ENCODE peak calls at places on chromosomes 5 and 9, in five cellular contexts. One of them, this sample, is unnamed.

GRCh38 chr9:114551750-114552685 is 35.6 kb upstream of the ATP6V1G1 start:
- ATAC-seq in upper lobe of left lung: peak; percentile 63
- ATAC-seq in K562: peak; percentile 99
- ATAC-seq in GM12878: peak; percentile 50
- ATAC-seq in HepG2: peak; percentile 92
- ATAC-seq in this sample: peak; percentile 87

GRCh38 chr5:115435065-115435775 is 109.4 kb downstream of the FEM1C start:
- ATAC-seq in upper lobe of left lung: no peak
- ATAC-seq in K562: no peak
- ATAC-seq in GM12878: no peak
- ATAC-seq in HepG2: no peak
- ATAC-seq in this sample: no peak

GRCh38 chr9:105063665-105064247 is 135.8 kb upstream of the ABCA1 start:
- ATAC-seq in upper lobe of left lung: peak; percentile 42
- ATAC-seq in K562: no peak
- ATAC-seq in GM12878: peak; percentile 57
- ATAC-seq in HepG2: peak; percentile 10
- ATAC-seq in this sample: peak; percentile 57

GRCh38 chr5:145531038-145531734 is 304.0 kb downstream of the PRELID2 start:
- ATAC-seq in upper lobe of left lung: no peak
- ATAC-seq in K562: no peak
- ATAC-seq in GM12878: no peak
- ATAC-seq in HepG2: no peak
- ATAC-seq in this sample: no peak

GRCh38 chr5:9452181-9452580 is 93.7 kb downstream of the SEMA5A start:
- ATAC-seq in upper lobe of left lung: no peak
- ATAC-seq in K562: no peak
- ATAC-seq in GM12878: no peak
- ATAC-seq in HepG2: no peak
- ATAC-seq in this sample: no peak

GRCh38 chr5:115450741-115451140 is 93.8 kb downstream of the FEM1C start:
- ATAC-seq in upper lobe of left lung: peak; percentile 56
- ATAC-seq in K562: no peak
- ATAC-seq in GM12878: peak; percentile 83
- ATAC-seq in HepG2: no peak
- ATAC-seq in this sample: no peak

GRCh38 chr5:151110992-151111391 is 30.2 kb upstream of the TNIP1 start:
- ATAC-seq in upper lobe of left lung: no peak
- ATAC-seq in K562: no peak
- ATAC-seq in GM12878: no peak
- ATAC-seq in HepG2: no peak
- ATAC-seq in this sample: no peak

GRCh38 chr5:113546711-113547159 is 33.2 kb downstream of the YTHDC2 start:
- ATAC-seq in upper lobe of left lung: no peak
- ATAC-seq in K562: no peak
- ATAC-seq in GM12878: peak; percentile 21
- ATAC-seq in HepG2: no peak
- ATAC-seq in this sample: peak; percentile 41

DNA sequence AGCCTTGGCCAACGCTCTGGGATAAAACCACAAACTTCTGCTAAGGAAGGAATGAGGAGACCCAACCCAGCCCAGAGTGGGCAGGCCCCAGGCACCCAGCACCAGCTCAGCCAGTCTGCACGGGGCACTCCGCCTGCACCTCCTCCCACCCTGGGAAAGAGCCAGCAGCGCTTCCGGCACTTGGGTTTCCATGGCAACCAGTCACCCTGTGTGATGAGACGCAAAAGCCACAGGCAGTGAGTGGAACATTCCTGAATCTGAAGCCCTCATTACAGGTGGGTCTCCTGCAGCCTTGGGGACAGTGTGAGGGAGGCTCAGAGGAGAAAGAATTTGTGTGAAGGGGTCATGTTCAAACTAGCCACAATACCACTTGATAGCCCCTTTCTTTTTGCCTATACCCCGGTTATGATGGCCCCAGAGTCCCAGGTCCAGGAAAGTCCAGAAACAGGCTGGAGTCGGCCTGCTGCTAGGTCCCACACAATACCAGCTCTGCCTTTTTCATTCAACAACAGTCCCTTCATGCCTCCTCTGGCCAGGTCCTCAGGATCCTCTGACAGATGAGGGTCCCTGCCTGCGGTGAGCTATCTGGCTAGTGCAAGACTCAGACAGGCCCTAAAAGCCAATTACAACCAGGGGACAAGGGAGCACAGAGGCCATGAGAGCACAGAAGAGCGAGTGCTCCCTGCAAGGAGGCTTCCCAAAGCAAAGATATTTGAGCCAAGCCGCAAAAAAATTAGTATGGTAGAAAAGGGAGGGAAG is 85.0 kb upstream of the ZBTB43 start:
- ATAC-seq in upper lobe of left lung: peak; percentile 89
- ATAC-seq in K562: no peak
- ATAC-seq in GM12878: peak; percentile 44
- ATAC-seq in HepG2: peak; percentile 40
- ATAC-seq in this sample: peak; percentile 41
- TF ChIP-seq POLR2AphosphoS5 in upper lobe of left lung: no peak
- TF ChIP-seq POLR2AphosphoS5 in K562: no peak
- TF ChIP-seq POLR2AphosphoS5 in GM12878: no peak
- TF ChIP-seq POLR2AphosphoS5 in HepG2: no peak
- TF ChIP-seq POLR2AphosphoS5 in this sample: no peak

DNA sequence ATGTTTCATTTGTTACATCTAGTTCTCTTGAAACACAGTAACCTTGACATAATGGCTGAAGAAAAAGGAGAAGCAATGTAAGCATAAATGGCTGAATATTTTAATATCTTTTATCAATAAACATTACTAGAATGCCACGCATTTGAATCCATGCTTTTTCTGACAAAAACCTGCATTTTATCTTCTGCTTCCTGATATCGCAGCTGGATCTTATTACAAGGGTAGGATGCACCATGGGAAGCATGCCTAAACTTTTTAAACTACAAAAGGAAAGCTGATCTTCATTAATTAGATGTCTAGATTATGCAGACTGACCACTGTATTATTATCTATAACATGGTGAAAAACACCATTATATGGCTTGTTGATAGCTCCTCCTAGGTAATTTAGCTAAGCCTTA is 156.6 kb downstream of the SLF1 start:
- ATAC-seq in upper lobe of left lung: no peak
- ATAC-seq in K562: no peak
- ATAC-seq in GM12878: no peak
- ATAC-seq in HepG2: no peak
- ATAC-seq in this sample: no peak
- TF ChIP-seq EP300 in upper lobe of left lung: no peak
- TF ChIP-seq EP300 in K562: no peak
- TF ChIP-seq EP300 in GM12878: no peak
- TF ChIP-seq EP300 in HepG2: no peak
- TF ChIP-seq EP300 in this sample: no peak

GRCh38 chr9:121324316-121324715 is 45.7 kb downstream of the STOM start:
- ATAC-seq in upper lobe of left lung: no peak
- ATAC-seq in K562: no peak
- ATAC-seq in GM12878: peak; percentile 61
- ATAC-seq in HepG2: no peak
- ATAC-seq in this sample: no peak

GRCh38 chr9:121321039-121321503 is 49.0 kb downstream of the STOM start:
- ATAC-seq in upper lobe of left lung: no peak
- ATAC-seq in K562: no peak
- ATAC-seq in GM12878: no peak
- ATAC-seq in HepG2: no peak
- ATAC-seq in this sample: no peak

GRCh38 chr9:121322737-121323448 is 47.2 kb downstream of the STOM start:
- ATAC-seq in upper lobe of left lung: no peak
- ATAC-seq in K562: no peak
- ATAC-seq in GM12878: no peak
- ATAC-seq in HepG2: no peak
- ATAC-seq in this sample: no peak

GRCh38 chr9:121323449-121324151 is 46.5 kb downstream of the STOM start:
- ATAC-seq in upper lobe of left lung: no peak
- ATAC-seq in K562: no peak
- ATAC-seq in GM12878: no peak
- ATAC-seq in HepG2: no peak
- ATAC-seq in this sample: no peak

DNA sequence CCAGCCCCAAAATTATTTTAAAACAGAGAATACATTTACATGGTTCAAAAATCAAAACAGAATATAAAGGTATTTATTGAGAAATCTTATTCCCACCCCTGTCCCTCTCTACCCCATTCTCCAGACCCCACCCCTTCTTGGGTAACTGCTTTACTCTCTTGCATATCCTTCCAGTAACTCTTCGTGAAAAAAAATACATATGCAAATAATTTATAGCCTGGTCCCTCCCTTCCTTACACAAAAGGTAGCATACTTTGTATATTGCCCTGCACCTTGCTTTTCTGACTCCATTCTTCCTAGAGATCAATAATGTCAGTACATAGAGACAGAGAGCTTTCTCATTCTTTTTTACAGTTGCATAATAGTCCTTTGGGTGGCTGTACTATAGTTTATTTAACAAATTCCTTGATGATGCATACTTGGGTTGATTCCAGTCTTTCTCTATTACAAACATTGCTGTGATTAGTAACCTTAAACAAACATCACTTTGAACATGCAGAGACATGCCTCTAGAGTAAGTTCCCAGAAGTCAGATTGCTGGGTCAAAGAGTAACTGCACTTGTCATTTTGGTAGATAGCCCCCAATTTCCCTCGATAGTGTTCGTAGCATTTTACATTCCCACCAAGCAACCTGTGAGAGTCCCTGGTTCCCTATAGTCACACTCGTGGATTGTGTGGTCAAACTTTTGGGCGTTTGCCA is 47.9 kb downstream of the STOM start:
- ATAC-seq in upper lobe of left lung: no peak
- ATAC-seq in K562: no peak
- ATAC-seq in GM12878: no peak
- ATAC-seq in HepG2: peak; percentile 79
- ATAC-seq in this sample: peak; percentile 28
- H3K27ac ChIP-seq in upper lobe of left lung: peak overlapping the region; percentile 76
- H3K27ac ChIP-seq in K562: no peak overlapping the region
- H3K27ac ChIP-seq in GM12878: no peak overlapping the region
- H3K27ac ChIP-seq in HepG2: peak overlapping the region; percentile 86
- H3K27ac ChIP-seq in this sample: peak overlapping the region; percentile 98

DNA sequence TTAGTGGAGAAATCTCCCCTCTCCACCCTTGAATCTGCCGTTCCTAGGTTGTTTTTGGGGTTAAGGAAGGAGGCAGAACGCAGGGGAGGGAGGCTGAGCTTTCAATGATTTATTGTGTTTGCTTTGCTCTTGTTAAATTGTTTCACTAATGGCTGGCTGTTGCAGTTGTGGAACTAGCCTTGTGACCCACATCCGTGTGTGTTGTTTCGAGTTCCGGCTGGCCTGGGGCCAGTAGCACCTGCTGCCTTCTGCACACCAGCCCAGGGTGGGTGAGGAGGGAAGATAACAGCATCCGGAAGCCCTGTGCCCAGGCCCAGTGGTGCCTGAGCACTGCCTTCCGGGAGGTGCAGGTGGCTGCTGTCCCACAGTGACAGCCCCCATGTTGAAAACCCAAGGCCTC is 3.6 kb downstream of the ERGIC1 start:
- ATAC-seq in upper lobe of left lung: peak; percentile 77
- ATAC-seq in K562: no peak
- ATAC-seq in GM12878: peak; percentile 80
- ATAC-seq in HepG2: no peak
- ATAC-seq in this sample: no peak
- TF ChIP-seq POLR2AphosphoS5 in upper lobe of left lung: no peak
- TF ChIP-seq POLR2AphosphoS5 in K562: no peak
- TF ChIP-seq POLR2AphosphoS5 in GM12878: peak; percentile 69
- TF ChIP-seq POLR2AphosphoS5 in HepG2: no peak
- TF ChIP-seq POLR2AphosphoS5 in this sample: peak; percentile 42

DNA sequence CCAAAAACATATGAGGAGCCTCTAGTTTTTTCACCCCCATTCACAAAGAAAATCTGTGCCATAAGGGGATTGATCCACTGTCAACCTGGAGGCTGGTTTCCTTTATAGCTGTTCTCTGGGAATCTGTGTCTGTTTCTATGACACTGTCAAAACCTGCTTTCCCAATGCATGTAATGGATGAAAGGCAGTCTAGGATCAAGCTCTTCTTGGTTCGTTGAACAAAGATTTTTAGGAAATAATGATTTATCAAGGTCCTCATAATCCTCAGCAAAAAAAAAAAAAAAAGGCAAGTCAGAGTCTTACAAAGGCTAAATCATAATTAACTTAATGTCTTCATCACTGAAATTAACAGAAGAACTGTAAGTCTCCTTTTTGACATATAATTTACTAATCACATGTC is 16.0 kb downstream of the EPB41L4A start:
- ATAC-seq in upper lobe of left lung: no peak
- ATAC-seq in K562: no peak
- ATAC-seq in GM12878: no peak
- ATAC-seq in HepG2: no peak
- ATAC-seq in this sample: no peak
- TF ChIP-seq EP300 in upper lobe of left lung: no peak
- TF ChIP-seq EP300 in K562: no peak
- TF ChIP-seq EP300 in GM12878: no peak
- TF ChIP-seq EP300 in HepG2: no peak
- TF ChIP-seq EP300 in this sample: no peak

GRCh38 chr5:158698036-158698667 is 401.6 kb downstream of the EBF1 start:
- ATAC-seq in upper lobe of left lung: no peak
- ATAC-seq in K562: no peak
- ATAC-seq in GM12878: no peak
- ATAC-seq in HepG2: no peak
- ATAC-seq in this sample: no peak
- H3K27ac ChIP-seq in upper lobe of left lung: no peak overlapping the region
- H3K27ac ChIP-seq in K562: no peak overlapping the region
- H3K27ac ChIP-seq in GM12878: no peak overlapping the region
- H3K27ac ChIP-seq in HepG2: no peak overlapping the region
- H3K27ac ChIP-seq in this sample: no peak overlapping the region

DNA sequence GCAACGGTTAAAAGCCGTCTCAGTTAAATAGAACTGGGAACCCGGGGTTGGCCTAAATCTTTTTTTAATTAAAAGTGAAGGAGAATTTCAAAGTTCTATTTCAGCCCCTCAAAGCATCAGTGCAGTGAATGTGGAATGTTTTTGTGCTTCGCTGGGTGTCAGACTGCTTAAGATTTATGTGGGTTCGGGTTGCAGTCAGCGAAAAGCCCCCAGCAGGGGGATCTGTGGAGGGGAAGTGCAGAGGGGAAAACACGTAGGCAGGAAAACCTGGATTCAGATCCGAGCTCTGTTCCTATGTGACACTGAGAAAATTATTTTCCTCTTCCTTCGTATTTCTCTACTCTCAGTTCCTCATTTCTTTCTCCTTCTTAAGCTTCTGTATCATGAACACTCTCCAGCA is 19.7 kb downstream of the BRINP1 start:
- ATAC-seq in upper lobe of left lung: no peak
- ATAC-seq in K562: no peak
- ATAC-seq in GM12878: no peak
- ATAC-seq in HepG2: no peak
- ATAC-seq in this sample: no peak
- TF ChIP-seq POLR2AphosphoS5 in upper lobe of left lung: no peak
- TF ChIP-seq POLR2AphosphoS5 in K562: no peak
- TF ChIP-seq POLR2AphosphoS5 in GM12878: no peak
- TF ChIP-seq POLR2AphosphoS5 in HepG2: no peak
- TF ChIP-seq POLR2AphosphoS5 in this sample: no peak

This sample was measured in gastroesophageal sphincter.